ENCODE peak calls at places on chromosomes 16 and 17, in five cellular contexts. V is body of pancreas, A is lower leg skin, C is AG09319, H is brain pericyte. D is an unnamed sample.

GRCh38 chr17:82775033-82775823 is 23.4 kb downstream of the TBCD start:
- DNase-seq in V (peak; percentile 76), A (no peak), C (no peak), H (no peak), D (peak; percentile 62)

GRCh38 chr16:75420987-75421819 is 12.1 kb downstream of the CFDP1 start:
- DNase-seq in V (peak; percentile 70), A (peak; percentile 93), C (no peak), H (no peak), D (peak; percentile 44)

GRCh38 chr17:46002311-46002972 is 3.4 kb downstream of the STH start:
- DNase-seq in V (peak; percentile 82), A (peak; percentile 94), C (peak; percentile 18), H (peak; percentile 39), D (peak; percentile 64)

GRCh38 chr17:71709271-71709670 is 411.5 kb upstream of the SOX9 start:
- DNase-seq in V (no peak), A (no peak), C (peak; percentile 42), H (no peak), D (no peak)

GRCh38 chr16:68005786-68006286 is 6.6 kb upstream of the DPEP2 start:
- DNase-seq in V (no peak), A (no peak), C (no peak), H (no peak), D (no peak)

GRCh38 chr17:30433514-30433913 is 43.7 kb upstream of the GOSR1 start:
- DNase-seq in V (peak; percentile 40), A (no peak), C (peak; percentile 38), H (peak; percentile 44), D (peak; percentile 50)

GRCh38 chr16:10688291-10688690 is 6.4 kb downstream of the TEKT5 start:
- DNase-seq in V (peak; percentile 67), A (no peak), C (no peak), H (no peak), D (no peak)

GRCh38 chr16:15396948-15397594 is 1.5 kb downstream of the MPV17L start:
- DNase-seq in V (peak; percentile 52), A (peak; percentile 70), C (no peak), H (no peak), D (no peak)

GRCh38 chr17:76497979-76498885 is 3.0 kb downstream of the RHBDF2 start:
- DNase-seq in V (peak; percentile 89), A (peak; percentile 92), C (no peak), H (peak; percentile 53), D (peak; percentile 86)

GRCh38 chr16:72241930-72242329 is 70.0 kb upstream of the PMFBP1 start:
- DNase-seq in V (peak; percentile 37), A (no peak), C (peak; percentile 12), H (no peak), D (peak; percentile 55)

GRCh38 chr17:46796524-46796923 is 22.0 kb downstream of the WNT3 start:
- DNase-seq in V (no peak), A (no peak), C (no peak), H (no peak), D (no peak)

GRCh38 chr17:7792611-7793010 is 41.4 kb upstream of the KDM6B start:
- DNase-seq in V (no peak), A (no peak), C (no peak), H (no peak), D (no peak)

GRCh38 chr17:81898029-81898866 is 3.8 kb upstream of the NPB start:
- DNase-seq in V (no peak), A (no peak), C (peak; percentile 23), H (peak; percentile 56), D (peak; percentile 80)

D was measured in Caki2.